ENCODE peak calls at places on chromosomes 7 and 10, in seven cellular contexts. B is stimulated activated CD8-positive, alpha-beta memory T cell treated with anti-CD3 and anti-CD28 coated beads, Interleukin-15, amount 100 ng/mL, for 24 hours; D is epithelial cell of esophagus; P is adrenal gland; M is stimulated activated naive B cell treated with anti-CD40 and anti-IgM and Interleukin-4, amounts not matched to agents 10 μg/mL and 1 μg/mL and 100 μg/mL, for 72 hours; O is stimulated activated CD4-positive, alpha-beta T cell treated with anti-CD3 and anti-CD28 coated beads, Interleukin-2, amount 100 ng/mL, for 48 hours; F is progenitor cell of endocrine pancreas. W is an unnamed sample.

GRCh38 chr7:66265566-66265965 is 60.4 kb downstream of the TPST1 start:
- DNase-seq in B (no peak), D (peak), P (no peak), M (no peak), O (no peak), F (no peak), W (peak)

GRCh38 chr7:105473163-105473562 is 48.9 kb downstream of the PUS7 start:
- DNase-seq in B (no peak), D (peak), P (peak), M (no peak), O (no peak), F (no peak), W (peak)

GRCh38 chr10:132616995-132617780 is 79.6 kb downstream of the INPP5A start:
- DNase-seq in B (no peak), D (no peak), P (no peak), M (no peak), O (no peak), F (no peak), W (no peak)

GRCh38 chr7:92758796-92759431 is 77.5 kb downstream of the CDK6 start:
- DNase-seq in B (no peak), D (no peak), P (no peak), M (no peak), O (no peak), F (no peak), W (no peak)

GRCh38 chr10:49610015-49610734 is at the start of gene SLC18A3:
- DNase-seq in B (no peak), D (no peak), P (no peak), M (no peak), O (no peak), F (no peak), W (no peak)

GRCh38 chr7:156473476-156474240 is 166.9 kb upstream of the RNF32 start:
- DNase-seq in B (no peak), D (peak), P (peak), M (peak), O (peak), F (no peak), W (peak)

GRCh38 chr7:26555971-26556830 is 264.5 kb downstream of the SNX10 start:
- DNase-seq in B (no peak), D (no peak), P (no peak), M (no peak), O (no peak), F (no peak), W (no peak)

GRCh38 chr10:114541081-114541833 is 116.8 kb downstream of the ABLIM1 start:
- DNase-seq in B (no peak), D (peak), P (peak), M (no peak), O (peak), F (no peak), W (peak)

GRCh38 chr7:63047546-63047945 is 951.1 kb upstream of the ZNF722 start:
- DNase-seq in B (no peak), D (no peak), P (no peak), M (no peak), O (no peak), F (no peak), W (no peak)

GRCh38 chr10:110059965-110060364 is 52.2 kb downstream of the ADD3 start:
- DNase-seq in B (no peak), D (no peak), P (no peak), M (no peak), O (no peak), F (no peak), W (no peak)

GRCh38 chr7:27176962-27177794 is 3.1 kb upstream of the HOXA10 start:
- DNase-seq in B (no peak), D (no peak), P (peak), M (no peak), O (no peak), F (no peak), W (no peak)

GRCh38 chr10:32961892-32962369 is 3.9 kb upstream of the ITGB1 start:
- DNase-seq in B (no peak), D (peak), P (no peak), M (no peak), O (no peak), F (no peak), W (peak)

GRCh38 chr10:86176850-86177249 is 189.7 kb downstream of the GRID1 start:
- DNase-seq in B (no peak), D (no peak), P (no peak), M (no peak), O (no peak), F (no peak), W (no peak)

GRCh38 chr10:33883881-33884280 is 549.4 kb upstream of the NRP1 start:
- DNase-seq in B (no peak), D (no peak), P (no peak), M (no peak), O (no peak), F (no peak), W (no peak)

GRCh38 chr10:46033602-46034011 is 3.2 kb upstream of the NCOA4 start:
- DNase-seq in B (no peak), D (peak), P (no peak), M (no peak), O (no peak), F (no peak), W (peak)

GRCh38 chr10:48821692-48822091 is 117.9 kb downstream of the LRRC18 start:
- DNase-seq in B (no peak), D (no peak), P (no peak), M (no peak), O (no peak), F (no peak), W (no peak)

GRCh38 chr7:38932509-38933168 is 23.6 kb upstream of the VPS41 start:
- DNase-seq in B (peak), D (peak), P (peak), M (no peak), O (peak), F (peak), W (peak)

W was measured in MCF 10A.